ENCODE peak calls at places on chromosomes 12 and 14, in nine cellular contexts. R is hepatocyte, A is neural progenitor cell, H is HCT116, Q is GM23248, S is PC-3, F is OCI-LY7, T is SK-N-SH, W is GM23338. E is an unnamed sample.

GRCh38 chr12:30019386-30020140 is 235.8 kb upstream of the TMTC1 start:
- DNase-seq in W (no peak), H (no peak), Q (no peak), F (no peak), T (peak), R (no peak), S (no peak), A (no peak), E (no peak)

GRCh38 chr14:73771848-73772705 is 57.9 kb upstream of the PNMA1 start:
- DNase-seq in H (no peak), Q (peak), S (peak), F (peak), T (peak), A (peak), W (peak), R (peak), E (peak)

GRCh38 chr12:79452906-79453305 is 237.9 kb downstream of the PAWR start:
- DNase-seq in Q (no peak), T (no peak), F (no peak), R (no peak), H (no peak), S (peak), A (no peak), W (peak), E (no peak)

GRCh38 chr12:74539765-74540526 is 2.3 kb downstream of the ATXN7L3B start:
- DNase-seq in W (peak), F (peak), Q (no peak), H (no peak), S (no peak), A (peak), T (no peak), R (no peak), E (peak)

GRCh38 chr14:75614179-75614578 is 35.8 kb downstream of the FLVCR2 start:
- DNase-seq in W (no peak), S (no peak), T (no peak), H (no peak), A (no peak), Q (no peak), R (no peak), F (no peak), E (no peak)

GRCh38 chr14:37583358-37584210 is 11.5 kb downstream of the FOXA1 start:
- DNase-seq in Q (no peak), F (no peak), W (peak), R (peak), A (peak), H (no peak), S (peak), T (no peak), E (no peak)

GRCh38 chr12:57712671-57713070 is 18.7 kb downstream of the OS9 start:
- DNase-seq in S (no peak), F (no peak), T (no peak), A (peak), Q (no peak), W (no peak), H (no peak), R (no peak), E (no peak)

GRCh38 chr12:30067156-30067555 is 283.4 kb upstream of the TMTC1 start:
- DNase-seq in F (no peak), S (no peak), W (no peak), H (no peak), R (no peak), A (no peak), T (no peak), Q (peak), E (no peak)

GRCh38 chr14:37144729-37145363 is 27.6 kb downstream of the SLC25A21 start:
- DNase-seq in S (no peak), Q (no peak), A (no peak), F (no peak), W (no peak), R (no peak), T (no peak), H (no peak), E (no peak)

GRCh38 chr12:111221296-111222026 is 147.4 kb downstream of the PHETA1 start:
- DNase-seq in R (no peak), T (no peak), A (peak), H (no peak), W (no peak), S (peak), F (no peak), Q (peak), E (no peak)

GRCh38 chr12:22525426-22525825 is 18.9 kb downstream of the C2CD5 start:
- DNase-seq in H (no peak), R (no peak), S (peak), T (no peak), F (no peak), Q (peak), A (no peak), W (no peak), E (no peak)

GRCh38 chr14:104882991-104883660 is 18.1 kb downstream of the CEP170B start:
- DNase-seq in F (no peak), S (no peak), Q (no peak), R (no peak), T (no peak), W (no peak), A (no peak), H (no peak), E (no peak)

GRCh38 chr14:21455592-21455911 is 371 bp downstream of the CHD8 start:
- DNase-seq in T (no peak), R (peak), F (no peak), H (no peak), A (no peak), W (no peak), Q (peak), S (peak), E (no peak)

DNA sequence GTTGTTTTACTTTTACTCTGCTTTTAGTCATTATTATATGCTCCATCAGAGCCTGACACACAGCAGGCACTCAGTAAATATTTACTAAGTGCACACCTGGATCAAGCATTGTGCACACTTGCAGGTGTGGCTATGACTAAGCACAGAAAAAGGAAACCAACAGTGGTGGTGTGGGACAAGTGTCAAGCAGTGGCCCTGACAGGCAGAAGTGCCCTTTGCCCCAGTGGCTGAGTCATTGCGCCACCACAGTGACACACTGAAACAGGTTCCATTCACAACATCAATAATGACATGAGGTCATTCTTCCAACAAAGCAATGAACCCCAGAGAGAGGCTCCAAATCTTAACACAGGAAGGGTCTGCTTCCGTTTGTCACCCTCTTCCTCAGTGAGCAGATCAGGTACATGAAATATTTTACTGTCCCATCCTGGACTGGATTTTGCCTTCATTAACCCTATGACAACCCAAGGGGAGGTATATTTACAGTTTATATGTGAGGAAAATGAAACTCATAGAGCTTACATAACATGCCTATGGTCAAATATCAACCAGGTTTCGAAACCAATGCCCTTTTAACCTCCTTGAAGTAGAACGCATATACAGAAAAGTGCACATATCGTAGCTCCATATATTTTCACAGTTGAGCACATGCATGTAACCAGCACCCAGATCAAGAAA is 82.6 kb upstream of the GTF2A1 start:
- DNase-seq in F (peak), H (peak), Q (no peak), A (no peak), S (peak), R (peak), T (no peak), W (no peak), E (peak)
- TF ChIP-seq EZH2phosphoT487 in F (no peak), H (no peak), Q (no peak), A (no peak), S (no peak), R (no peak), T (no peak), W (no peak), E (no peak)

GRCh38 chr14:68971411-68972035 is 7.6 kb downstream of the ACTN1 start:
- DNase-seq in S (no peak), R (no peak), Q (no peak), A (no peak), F (no peak), H (no peak), W (no peak), T (no peak), E (no peak)
- H3K4me3 ChIP-seq in S (no peak), R (no peak), Q (no peak), A (no peak), F (no peak), H (no peak), W (no peak), T (no peak), E (no peak)

GRCh38 chr14:60106341-60106740 is 14.6 kb downstream of the PCNX4 start:
- DNase-seq in S (no peak), W (no peak), R (peak), F (no peak), Q (peak), T (no peak), H (no peak), A (no peak), E (no peak)
- TF ChIP-seq EZH2phosphoT487 in S (no peak), W (no peak), R (no peak), F (no peak), Q (no peak), T (no peak), H (no peak), A (no peak), E (no peak)

DNA sequence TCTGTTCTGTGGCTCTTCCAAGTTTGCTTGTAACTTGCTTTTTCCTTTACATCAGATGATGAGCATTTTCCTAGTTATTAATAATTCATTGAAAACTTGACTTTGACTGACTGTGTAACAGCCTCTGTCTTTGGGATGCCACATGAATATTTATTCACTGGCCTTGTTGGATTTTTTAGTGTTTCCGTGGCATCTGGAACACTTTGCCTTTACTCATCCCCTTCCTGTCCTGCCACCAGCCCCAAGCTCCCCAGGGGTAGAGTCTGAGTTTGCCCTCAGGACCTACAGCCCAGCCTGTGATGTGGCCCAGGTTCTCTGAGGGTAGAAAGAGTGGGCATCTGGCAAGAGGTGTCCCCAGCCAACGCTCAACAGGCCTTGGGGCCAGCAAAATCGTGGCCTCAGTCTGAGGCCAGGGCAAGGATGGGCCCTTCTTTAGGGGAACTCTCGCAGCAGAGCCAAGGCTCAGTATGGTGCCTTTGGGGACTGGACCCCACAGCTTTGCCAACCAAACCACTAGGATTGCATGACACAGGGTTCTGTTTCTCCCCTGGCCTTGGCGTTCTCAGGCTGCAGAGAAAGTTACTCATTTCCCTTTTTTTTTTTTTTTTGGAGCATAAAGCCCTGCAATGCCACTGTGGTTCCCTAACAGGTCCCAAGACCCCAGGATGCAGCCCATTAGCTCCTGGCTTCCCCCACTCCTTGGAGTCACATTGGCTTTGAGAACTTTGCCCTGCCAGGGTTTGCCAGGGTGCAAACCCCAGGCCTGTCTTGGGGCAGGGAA is 100.7 kb downstream of the LGMN start:
- DNase-seq in H (no peak), W (no peak), F (no peak), S (peak), A (no peak), T (no peak), Q (peak), R (no peak), E (no peak)
- H3K4me3 ChIP-seq in H (no peak), W (no peak), F (no peak), S (no peak), A (no peak), T (no peak), Q (peak), R (no peak), E (no peak)

DNA sequence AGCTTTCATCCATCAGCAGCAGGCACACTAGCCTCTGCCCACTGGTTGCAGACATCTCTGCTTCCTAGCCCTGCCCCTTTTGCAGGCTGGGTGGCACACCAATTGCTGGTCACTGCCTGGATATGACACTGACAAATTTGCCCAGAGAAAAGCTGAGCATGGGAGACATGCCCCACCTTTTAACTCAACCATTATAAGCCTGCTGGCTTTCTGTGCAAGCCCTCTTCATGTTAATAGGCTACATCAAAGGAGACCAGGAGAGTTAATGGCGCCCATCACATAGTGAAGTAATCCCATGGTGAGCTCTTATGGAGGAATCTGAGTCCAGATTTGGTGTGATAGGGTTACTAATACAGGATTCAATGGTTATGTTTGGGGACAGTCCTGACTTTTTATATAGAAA is 139.2 kb downstream of the KICS2 start:
- DNase-seq in H (no peak), S (no peak), A (no peak), F (no peak), Q (no peak), T (peak), R (peak), W (no peak), E (no peak)
- TF ChIP-seq EZH2phosphoT487 in H (no peak), S (no peak), A (no peak), F (no peak), Q (no peak), T (no peak), R (no peak), W (no peak), E (no peak)

DNA sequence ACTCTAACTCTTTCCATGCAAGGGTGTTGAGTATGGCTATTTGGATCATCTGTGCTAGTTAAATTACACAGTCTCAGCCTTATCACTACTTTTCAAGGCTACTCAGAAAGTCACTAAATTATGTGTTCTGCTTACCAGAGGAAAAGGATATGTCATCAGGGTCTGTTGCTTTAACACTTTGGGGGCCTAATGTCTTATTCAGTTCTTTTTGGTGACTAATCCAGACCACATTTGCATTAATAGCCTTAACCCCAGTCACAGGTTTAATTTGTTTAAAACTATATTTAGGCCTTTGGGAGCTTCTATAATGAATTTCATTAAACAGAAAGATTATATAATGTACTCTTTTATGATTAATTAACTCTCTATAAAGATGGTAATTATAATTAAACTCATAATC is 649.3 kb downstream of the RPS29 start:
- DNase-seq in F (no peak), H (no peak), S (no peak), Q (peak), A (no peak), T (no peak), W (no peak), R (no peak), E (no peak)
- H3K4me3 ChIP-seq in F (no peak), H (no peak), S (no peak), Q (no peak), A (no peak), T (no peak), W (no peak), R (no peak), E (no peak)

GRCh38 chr14:30759172-30760125 is 114.9 kb upstream of the COCH start:
- DNase-seq in S (no peak), R (no peak), Q (no peak), W (no peak), T (no peak), A (no peak), H (no peak), F (no peak), E (no peak)
- TF ChIP-seq EZH2phosphoT487 in S (no peak), R (no peak), Q (no peak), W (no peak), T (no peak), A (no peak), H (no peak), F (no peak), E (no peak)

GRCh38 chr12:124756151-124756550 is 107.5 kb downstream of the SCARB1 start:
- DNase-seq in A (no peak), F (no peak), S (no peak), R (no peak), Q (no peak), T (no peak), W (no peak), H (no peak), E (no peak)
- H3K4me3 ChIP-seq in A (no peak), F (no peak), S (no peak), R (no peak), Q (no peak), T (no peak), W (no peak), H (no peak), E (no peak)